ENCODE peak calls at places on chromosomes 2 and 18, in five cellular contexts. F is SK-N-SH, E is mesenchymal stem cell, A is fibroblast of lung, O is heart right ventricle. Q is an unnamed sample. For H3K4me1 and H3K27me3, the result is how much of the 10 kb centered on the place peaks cover.

GRCh38 chr2:95274291-95275150 is at the start of gene PROM2:
- DNase-seq in F (no peak), E (no peak), A (no peak), O (no peak), Q (peak)

GRCh38 chr18:2515908-2516625 is 55.2 kb downstream of the METTL4 start:
- DNase-seq in O (no peak), E (peak), A (peak), F (no peak), Q (no peak)

GRCh38 chr2:120818441-120818920 is 82.8 kb downstream of the GLI2 start:
- DNase-seq in F (no peak), E (peak), O (no peak), A (peak), Q (peak)

GRCh38 chr18:26052497-26052896 is 37.9 kb downstream of the SS18 start:
- DNase-seq in E (peak), A (no peak), F (no peak), O (no peak), Q (no peak)

GRCh38 chr2:96431319-96431718 is 73.8 kb downstream of the NEURL3 start:
- DNase-seq in O (peak), A (no peak), F (no peak), E (no peak), Q (peak)

GRCh38 chr2:187890690-187891089 is 336.5 kb upstream of the TFPI start:
- DNase-seq in O (no peak), E (no peak), F (no peak), A (no peak), Q (no peak)

GRCh38 chr2:240235149-240235803 is 94.8 kb upstream of the OTOS start:
- DNase-seq in A (no peak), E (no peak), O (no peak), F (no peak), Q (peak)

GRCh38 chr2:179123272-179123662 is 73.3 kb upstream of the CCDC141 start:
- DNase-seq in O (no peak), F (no peak), E (no peak), A (no peak), Q (no peak)

GRCh38 chr2:81976998-81977397 is 1672.4 kb upstream of the LRRTM1 start:
- DNase-seq in O (no peak), E (no peak), F (no peak), A (no peak), Q (no peak)

GRCh38 chr2:133838642-133839370 is 270.5 kb upstream of the NCKAP5 start:
- DNase-seq in E (no peak), O (no peak), F (no peak), A (no peak), Q (no peak)
- H3K4me1 ChIP-seq in E (under half), O (under half), F (half or more), A (under half), Q (under half)

DNA sequence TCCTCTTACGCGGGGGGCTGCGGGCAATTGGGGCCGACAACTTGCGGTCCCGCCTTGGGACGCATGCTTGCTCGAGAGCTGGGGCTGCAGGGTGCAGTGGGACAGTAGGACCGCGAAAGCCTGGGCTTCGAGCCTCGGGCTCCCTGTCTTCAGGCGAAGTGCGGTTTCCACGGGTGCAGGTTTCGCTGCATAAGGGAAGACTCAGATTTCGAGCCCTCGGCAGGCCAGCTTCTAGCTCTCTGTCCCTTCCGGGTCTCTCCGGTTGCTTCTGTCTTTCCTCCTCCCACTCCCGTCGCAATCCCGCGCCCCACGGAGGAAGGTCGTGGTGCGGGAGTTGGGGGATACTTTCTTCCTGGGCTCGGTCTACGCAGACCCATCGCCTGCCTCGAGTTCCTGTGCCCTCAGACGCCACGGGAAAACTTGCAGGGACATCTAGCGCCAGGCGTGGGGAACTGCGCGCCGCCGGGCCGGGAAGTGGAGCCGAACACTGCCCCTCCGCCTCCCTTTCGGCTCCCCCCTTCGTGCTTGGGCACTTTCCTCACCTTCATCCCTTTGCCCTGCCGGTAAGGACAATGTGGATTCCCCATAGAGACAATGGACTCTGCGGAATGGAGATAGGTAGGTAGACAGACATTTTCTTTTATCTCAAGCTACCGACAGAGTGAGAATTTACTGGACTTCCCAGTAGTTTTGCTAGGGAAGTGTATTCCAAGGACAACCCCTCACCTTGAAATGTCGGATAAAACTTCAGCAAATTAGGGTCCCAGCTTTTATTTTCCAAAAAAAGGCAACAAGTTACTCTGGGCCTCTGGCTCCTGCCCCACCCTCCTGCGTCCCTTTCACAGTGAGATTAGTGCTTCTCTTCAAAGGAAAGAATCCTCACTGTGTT is 4.2 kb upstream of the HOXD13 start:
- DNase-seq in F (peak), O (peak), A (peak), E (peak), Q (peak)
- H3K27me3 ChIP-seq in F (half or more), O (half or more), A (half or more), E (half or more), Q (half or more)

GRCh38 chr2:239223029-239223329 is 177.8 kb downstream of the HDAC4 start:
- DNase-seq in F (no peak), E (peak), O (no peak), A (peak), Q (no peak)

GRCh38 chr2:239222346-239223028 is 178.3 kb downstream of the HDAC4 start:
- DNase-seq in O (no peak), A (peak), E (peak), F (no peak), Q (no peak)

GRCh38 chr2:239220363-239220762 is 180.5 kb downstream of the HDAC4 start:
- DNase-seq in A (no peak), O (no peak), F (no peak), E (no peak), Q (no peak)

GRCh38 chr2:239223330-239224248 is 177.2 kb downstream of the HDAC4 start:
- DNase-seq in O (no peak), E (no peak), F (no peak), A (peak), Q (no peak)

DNA sequence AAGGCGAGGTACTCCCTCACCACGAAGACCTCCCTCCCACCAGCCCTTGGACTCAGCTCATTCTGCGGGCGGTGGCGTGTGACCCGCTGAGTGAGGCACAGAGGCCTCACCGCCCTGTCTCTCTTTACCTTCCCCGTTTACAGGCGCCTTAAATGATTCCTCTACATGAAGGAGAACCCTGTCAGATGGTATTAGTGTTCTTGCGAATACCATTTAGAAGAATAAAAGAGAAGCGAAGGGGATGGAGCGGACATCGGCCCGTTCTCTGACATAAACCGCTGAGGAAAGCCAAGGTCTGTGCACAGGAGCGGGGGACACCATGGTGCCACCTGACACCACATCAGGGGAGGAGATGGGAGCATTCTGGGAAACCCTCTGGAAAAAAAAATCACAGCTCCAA is 179.8 kb downstream of the HDAC4 start:
- DNase-seq in A (no peak), E (no peak), F (no peak), O (no peak), Q (no peak)
- H3K27ac ChIP-seq in A (peak), E (peak), F (no peak), O (peak), Q (peak)

DNA sequence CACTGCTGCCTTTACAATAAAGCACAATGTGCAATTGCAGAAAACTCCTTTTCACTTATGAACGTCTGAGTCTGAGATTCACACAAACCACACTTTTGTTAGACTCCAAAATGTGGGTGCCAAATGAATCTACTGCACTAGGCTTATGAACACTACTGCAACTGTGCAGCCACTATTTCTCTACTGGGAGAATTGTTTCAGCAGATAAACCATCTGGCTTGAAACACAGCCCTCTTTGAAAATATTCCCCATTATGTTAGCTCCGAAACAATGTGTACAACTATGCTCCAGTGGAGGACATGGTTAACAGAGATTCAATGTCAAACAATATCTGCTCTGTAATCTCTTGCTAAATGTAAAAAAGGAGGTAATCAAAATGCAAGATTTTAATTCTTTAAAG is 188.7 kb upstream of the ZEB2 start:
- DNase-seq in O (no peak), F (no peak), E (no peak), A (no peak), Q (no peak)
- H3K4me1 ChIP-seq in O (under half), F (under half), E (under half), A (under half), Q (under half)

GRCh38 chr2:39676342-39676741 is 10.6 kb downstream of the TMEM178A start:
- DNase-seq in O (no peak), A (no peak), E (no peak), F (no peak), Q (no peak)

GRCh38 chr2:39667881-39668276 is 2.2 kb downstream of the TMEM178A start:
- DNase-seq in A (no peak), F (no peak), E (no peak), O (no peak), Q (no peak)

GRCh38 chr2:39668576-39668975 is 2.9 kb downstream of the TMEM178A start:
- DNase-seq in F (no peak), O (no peak), E (no peak), A (no peak), Q (no peak)

GRCh38 chr2:39671606-39672005 is 5.9 kb downstream of the TMEM178A start:
- DNase-seq in O (no peak), F (no peak), A (no peak), E (no peak), Q (no peak)

GRCh38 chr2:39673018-39673417 is 7.3 kb downstream of the TMEM178A start:
- DNase-seq in A (no peak), O (no peak), E (no peak), F (no peak), Q (no peak)
- H3K27me3 ChIP-seq in A (under half), O (under half), E (under half), F (under half), Q (under half)

Q was measured in pancreas.